ENCODE peak calls at places on chromosomes 6 and 20, in seven cellular contexts. R, V, Z, I, M, C and T are unnamed samples.

GRCh38 chr20:34491226-34491931 is 24.8 kb upstream of the DYNLRB1 start:
- DNase-seq in R (no peak), V (no peak), Z (no peak), I (no peak), M (no peak), C (no peak), T (peak)

GRCh38 chr6:40417031-40417430 is 170.1 kb downstream of the LRFN2 start:
- DNase-seq in R (peak), V (no peak), Z (no peak), I (no peak), M (no peak), C (peak), T (no peak)

GRCh38 chr20:44309763-44310663 is 989 bp downstream of the FITM2 start:
- DNase-seq in R (peak), V (no peak), Z (no peak), I (no peak), M (no peak), C (no peak), T (peak)

GRCh38 chr20:44717986-44718385 is 2.8 kb downstream of the CCN5 start:
- DNase-seq in R (no peak), V (no peak), Z (no peak), I (no peak), M (no peak), C (no peak), T (no peak)

GRCh38 chr20:37357481-37358365 is 11.8 kb downstream of the SRC start:
- DNase-seq in R (no peak), V (no peak), Z (no peak), I (no peak), M (no peak), C (no peak), T (peak)

GRCh38 chr6:11729083-11729482 is 49.5 kb downstream of the ADTRP start:
- DNase-seq in R (no peak), V (no peak), Z (peak), I (no peak), M (peak), C (no peak), T (no peak)

GRCh38 chr20:37619496-37619895 is 74.3 kb upstream of the CTNNBL1 start:
- DNase-seq in R (no peak), V (no peak), Z (no peak), I (no peak), M (no peak), C (no peak), T (no peak)

GRCh38 chr6:165767228-165767627 is 104.2 kb upstream of the PDE10A start:
- DNase-seq in R (no peak), V (no peak), Z (no peak), I (no peak), M (no peak), C (no peak), T (no peak)

GRCh38 chr20:36114707-36115106 is 39.8 kb upstream of the EPB41L1 start:
- DNase-seq in R (no peak), V (no peak), Z (no peak), I (no peak), M (no peak), C (no peak), T (no peak)